ENCODE peak calls at places on chromosomes 12 and 14, in five cellular contexts. T, I, L, N and F are unnamed samples.

GRCh38 chr12:42918387-42918786 is 328.8 kb upstream of the PRICKLE1 start:
- DNase-seq in N (no peak), I (no peak), T (no peak), L (no peak), F (no peak)

GRCh38 chr12:62784576-62784975 is 150.4 kb downstream of the PPM1H start:
- DNase-seq in N (no peak), I (no peak), L (no peak), T (no peak), F (no peak)

GRCh38 chr12:105264771-105265170 is 28.8 kb upstream of the APPL2 start:
- DNase-seq in L (no peak), N (no peak), I (no peak), T (no peak), F (no peak)

GRCh38 chr12:2613674-2614073 is 181.1 kb upstream of the FKBP4 start:
- DNase-seq in I (peak), L (no peak), N (peak), T (no peak), F (peak)

GRCh38 chr12:128695697-128696096 is 128.1 kb downstream of the SLC15A4 start:
- DNase-seq in T (no peak), L (no peak), I (no peak), N (no peak), F (no peak)

GRCh38 chr14:82075566-82075965 is 541.9 kb upstream of the SEL1L start:
- DNase-seq in N (no peak), L (no peak), T (peak), I (peak), F (no peak)

GRCh38 chr14:71371711-71372396 is 464.6 kb downstream of the PCNX1 start:
- DNase-seq in I (peak), L (no peak), T (no peak), N (peak), F (peak)

GRCh38 chr14:32078794-32079663 is 1.9 kb downstream of the ARHGAP5 start:
- DNase-seq in L (no peak), I (peak), T (peak), N (no peak), F (no peak)

GRCh38 chr12:80632835-80633234 is 74.6 kb upstream of the MYF6 start:
- DNase-seq in N (no peak), I (peak), L (no peak), T (peak), F (peak)

GRCh38 chr14:69153848-69154208 is 909 bp upstream of the DCAF5 start:
- DNase-seq in T (no peak), N (peak), L (peak), I (no peak), F (no peak)

GRCh38 chr12:97650242-97650641 is 187.6 kb downstream of the RMST start:
- DNase-seq in N (no peak), I (peak), L (no peak), T (no peak), F (no peak)

GRCh38 chr12:50569876-50570275 is 65.1 kb downstream of the DIP2B start:
- DNase-seq in L (no peak), N (no peak), T (no peak), I (no peak), F (no peak)

GRCh38 chr12:33589609-33590114 is 150.0 kb upstream of the SYT10 start:
- DNase-seq in L (no peak), T (no peak), N (no peak), I (no peak), F (no peak)

GRCh38 chr12:74254784-74255183 is 282.9 kb upstream of the ATXN7L3B start:
- DNase-seq in L (no peak), I (no peak), T (no peak), N (no peak), F (no peak)

GRCh38 chr14:105430535-105430934 is 10.9 kb downstream of the MTA1 start:
- DNase-seq in T (no peak), L (no peak), N (peak), I (peak), F (peak)

GRCh38 chr12:53268637-53269562 is 801 bp downstream of the ESPL1 start:
- DNase-seq in N (peak), I (peak), T (peak), L (no peak), F (no peak)

GRCh38 chr12:54047160-54047963 is 6.3 kb upstream of the HOXC4 start:
- DNase-seq in I (no peak), N (no peak), T (no peak), L (no peak), F (no peak)

GRCh38 chr12:99505805-99506204 is 141.7 kb upstream of the GARIN6 start:
- DNase-seq in N (no peak), T (no peak), L (no peak), I (no peak), F (no peak)